ENCODE peak calls at places on chromosomes 16 and 17, in eight cellular contexts. One of them, this sample, is unnamed.

GRCh38 chr17:40552806-40553693 is 12.2 kb downstream of the CCR7 start:
- DNase-seq in CD4-positive, alpha-beta T cell: peak
- DNase-seq in tibial nerve: no peak
- DNase-seq in CD4-positive, CD25-positive, alpha-beta regulatory T cell: no peak
- DNase-seq in K562: no peak
- DNase-seq in HL-60: no peak
- DNase-seq in CD8-positive, alpha-beta T cell: no peak
- DNase-seq in uterus: peak
- DNase-seq in this sample: no peak

GRCh38 chr17:2174471-2175293 is 119.8 kb downstream of the HIC1 start:
- DNase-seq in HL-60: no peak
- DNase-seq in CD4-positive, alpha-beta T cell: no peak
- DNase-seq in tibial nerve: peak
- DNase-seq in K562: no peak
- DNase-seq in CD4-positive, CD25-positive, alpha-beta regulatory T cell: no peak
- DNase-seq in CD8-positive, alpha-beta T cell: no peak
- DNase-seq in uterus: peak
- DNase-seq in this sample: no peak

GRCh38 chr17:34354637-34355036 is 1.6 kb upstream of the CCL13 start:
- DNase-seq in CD4-positive, alpha-beta T cell: no peak
- DNase-seq in CD4-positive, CD25-positive, alpha-beta regulatory T cell: no peak
- DNase-seq in K562: no peak
- DNase-seq in CD8-positive, alpha-beta T cell: no peak
- DNase-seq in uterus: no peak
- DNase-seq in HL-60: no peak
- DNase-seq in tibial nerve: no peak
- DNase-seq in this sample: no peak

GRCh38 chr16:55040366-55041086 is 109.9 kb downstream of the IRX5 start:
- DNase-seq in CD4-positive, CD25-positive, alpha-beta regulatory T cell: no peak
- DNase-seq in CD8-positive, alpha-beta T cell: no peak
- DNase-seq in HL-60: no peak
- DNase-seq in tibial nerve: no peak
- DNase-seq in uterus: no peak
- DNase-seq in K562: no peak
- DNase-seq in CD4-positive, alpha-beta T cell: no peak
- DNase-seq in this sample: no peak

GRCh38 chr17:64507418-64507766 is 615 bp downstream of the CEP95 start:
- DNase-seq in HL-60: peak
- DNase-seq in CD4-positive, CD25-positive, alpha-beta regulatory T cell: peak
- DNase-seq in tibial nerve: no peak
- DNase-seq in uterus: peak
- DNase-seq in K562: peak
- DNase-seq in CD4-positive, alpha-beta T cell: no peak
- DNase-seq in CD8-positive, alpha-beta T cell: no peak
- DNase-seq in this sample: no peak

GRCh38 chr17:36590082-36590481 is 1.6 kb upstream of the DHRS11 start:
- DNase-seq in tibial nerve: no peak
- DNase-seq in HL-60: peak
- DNase-seq in CD4-positive, CD25-positive, alpha-beta regulatory T cell: no peak
- DNase-seq in K562: peak
- DNase-seq in CD8-positive, alpha-beta T cell: no peak
- DNase-seq in uterus: no peak
- DNase-seq in CD4-positive, alpha-beta T cell: no peak
- DNase-seq in this sample: no peak

GRCh38 chr17:33498069-33498468 is 205.0 kb upstream of the ASIC2 start:
- DNase-seq in CD4-positive, CD25-positive, alpha-beta regulatory T cell: no peak
- DNase-seq in K562: no peak
- DNase-seq in CD8-positive, alpha-beta T cell: no peak
- DNase-seq in HL-60: no peak
- DNase-seq in uterus: no peak
- DNase-seq in CD4-positive, alpha-beta T cell: no peak
- DNase-seq in tibial nerve: no peak
- DNase-seq in this sample: no peak

GRCh38 chr17:47929218-47930000 is 12.0 kb upstream of the PNPO start:
- DNase-seq in uterus: no peak
- DNase-seq in HL-60: no peak
- DNase-seq in tibial nerve: no peak
- DNase-seq in K562: no peak
- DNase-seq in CD8-positive, alpha-beta T cell: no peak
- DNase-seq in CD4-positive, alpha-beta T cell: no peak
- DNase-seq in CD4-positive, CD25-positive, alpha-beta regulatory T cell: no peak
- DNase-seq in this sample: no peak

GRCh38 chr16:31427441-31428276 is 501 bp downstream of the COX6A2 start:
- DNase-seq in tibial nerve: no peak
- DNase-seq in CD4-positive, CD25-positive, alpha-beta regulatory T cell: peak
- DNase-seq in K562: peak
- DNase-seq in HL-60: no peak
- DNase-seq in CD8-positive, alpha-beta T cell: peak
- DNase-seq in uterus: peak
- DNase-seq in CD4-positive, alpha-beta T cell: peak
- DNase-seq in this sample: no peak

GRCh38 chr16:66188786-66189725 is 177.4 kb upstream of the CDH5 start:
- DNase-seq in K562: no peak
- DNase-seq in HL-60: no peak
- DNase-seq in CD8-positive, alpha-beta T cell: no peak
- DNase-seq in uterus: peak
- DNase-seq in tibial nerve: peak
- DNase-seq in CD4-positive, CD25-positive, alpha-beta regulatory T cell: no peak
- DNase-seq in CD4-positive, alpha-beta T cell: no peak
- DNase-seq in this sample: no peak

GRCh38 chr17:12814718-12815117 is 25.4 kb downstream of the ARHGAP44 start:
- DNase-seq in K562: no peak
- DNase-seq in tibial nerve: no peak
- DNase-seq in uterus: no peak
- DNase-seq in CD8-positive, alpha-beta T cell: no peak
- DNase-seq in CD4-positive, alpha-beta T cell: no peak
- DNase-seq in CD4-positive, CD25-positive, alpha-beta regulatory T cell: no peak
- DNase-seq in HL-60: no peak
- DNase-seq in this sample: no peak
- H3K27ac ChIP-seq in K562: no peak
- H3K27ac ChIP-seq in tibial nerve: no peak
- H3K27ac ChIP-seq in uterus: no peak
- H3K27ac ChIP-seq in CD8-positive, alpha-beta T cell: no peak
- H3K27ac ChIP-seq in CD4-positive, alpha-beta T cell: no peak
- H3K27ac ChIP-seq in CD4-positive, CD25-positive, alpha-beta regulatory T cell: no peak
- H3K27ac ChIP-seq in HL-60: no peak
- H3K27ac ChIP-seq in this sample: no peak

DNA sequence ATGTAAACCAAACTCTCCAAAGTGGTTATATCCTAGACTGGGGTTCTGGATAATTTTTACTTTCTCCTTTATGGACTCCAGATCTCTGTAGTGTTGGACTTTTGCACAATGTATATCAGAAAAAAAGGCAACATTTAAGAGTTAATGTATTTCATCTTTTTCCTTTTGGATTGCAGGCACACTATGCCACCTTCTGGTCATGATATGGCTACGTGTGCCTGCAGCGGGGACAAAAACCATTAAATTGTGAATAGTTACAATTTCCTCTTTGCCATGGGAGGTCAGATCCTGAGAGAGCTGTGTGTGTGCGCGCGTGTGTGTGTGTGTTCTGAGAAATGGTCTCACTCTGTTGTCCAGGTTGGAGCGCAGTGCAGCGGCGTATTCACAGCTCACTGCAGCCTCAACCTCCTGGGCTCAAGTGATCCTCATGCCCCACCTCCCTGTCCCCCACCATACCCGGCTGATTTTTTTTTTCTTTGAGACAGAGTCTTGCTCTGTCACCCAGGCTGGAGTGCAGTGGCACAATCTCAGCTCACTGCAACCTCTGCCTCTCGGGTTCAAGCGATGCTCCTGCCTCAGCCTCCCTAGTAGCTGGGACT is 4.3 kb upstream of the SGF29 start:
- DNase-seq in HL-60: no peak
- DNase-seq in CD4-positive, alpha-beta T cell: no peak
- DNase-seq in CD8-positive, alpha-beta T cell: no peak
- DNase-seq in K562: no peak
- DNase-seq in uterus: no peak
- DNase-seq in tibial nerve: no peak
- DNase-seq in CD4-positive, CD25-positive, alpha-beta regulatory T cell: no peak
- DNase-seq in this sample: no peak
- H3K27ac ChIP-seq in HL-60: no peak
- H3K27ac ChIP-seq in CD4-positive, alpha-beta T cell: no peak
- H3K27ac ChIP-seq in CD8-positive, alpha-beta T cell: no peak
- H3K27ac ChIP-seq in K562: no peak
- H3K27ac ChIP-seq in uterus: no peak
- H3K27ac ChIP-seq in tibial nerve: no peak
- H3K27ac ChIP-seq in CD4-positive, CD25-positive, alpha-beta regulatory T cell: no peak
- H3K27ac ChIP-seq in this sample: no peak

GRCh38 chr17:49687878-49688491 is 10.1 kb upstream of the SPOP start:
- DNase-seq in CD8-positive, alpha-beta T cell: no peak
- DNase-seq in K562: no peak
- DNase-seq in uterus: no peak
- DNase-seq in CD4-positive, alpha-beta T cell: no peak
- DNase-seq in tibial nerve: no peak
- DNase-seq in CD4-positive, CD25-positive, alpha-beta regulatory T cell: no peak
- DNase-seq in HL-60: no peak
- DNase-seq in this sample: no peak
- H3K27ac ChIP-seq in CD8-positive, alpha-beta T cell: peak
- H3K27ac ChIP-seq in K562: no peak
- H3K27ac ChIP-seq in uterus: peak
- H3K27ac ChIP-seq in CD4-positive, alpha-beta T cell: peak
- H3K27ac ChIP-seq in tibial nerve: peak
- H3K27ac ChIP-seq in CD4-positive, CD25-positive, alpha-beta regulatory T cell: peak
- H3K27ac ChIP-seq in HL-60: peak
- H3K27ac ChIP-seq in this sample: no peak

GRCh38 chr17:21540502-21540901 is 151.8 kb upstream of the KCNJ18 start:
- DNase-seq in CD4-positive, CD25-positive, alpha-beta regulatory T cell: no peak
- DNase-seq in K562: no peak
- DNase-seq in CD4-positive, alpha-beta T cell: no peak
- DNase-seq in CD8-positive, alpha-beta T cell: no peak
- DNase-seq in tibial nerve: no peak
- DNase-seq in uterus: no peak
- DNase-seq in HL-60: no peak
- DNase-seq in this sample: no peak
- H3K27ac ChIP-seq in CD4-positive, CD25-positive, alpha-beta regulatory T cell: no peak
- H3K27ac ChIP-seq in K562: no peak
- H3K27ac ChIP-seq in CD4-positive, alpha-beta T cell: no peak
- H3K27ac ChIP-seq in CD8-positive, alpha-beta T cell: no peak
- H3K27ac ChIP-seq in tibial nerve: no peak
- H3K27ac ChIP-seq in uterus: no peak
- H3K27ac ChIP-seq in HL-60: no peak
- H3K27ac ChIP-seq in this sample: no peak